ENCODE peak calls at places on chromosome 14, in four cellular contexts. S is HepG2, Q is mucosa of descending colon, Y is left lung. L is an unnamed sample.

GRCh38 chr14:103488960-103489359 is 33.7 kb downstream of the CKB start:
- DNase-seq in S (no peak), Q (no peak), Y (no peak), L (no peak)

GRCh38 chr14:33922125-33922524 is 28.7 kb downstream of the EGLN3 start:
- DNase-seq in S (no peak), Q (no peak), Y (no peak), L (no peak)

GRCh38 chr14:79260406-79260805 is 950.9 kb downstream of the DIO2 start:
- DNase-seq in S (no peak), Q (no peak), Y (no peak), L (no peak)

GRCh38 chr14:32779845-32780244 is 158.8 kb upstream of the NPAS3 start:
- DNase-seq in S (no peak), Q (no peak), Y (no peak), L (no peak)

GRCh38 chr14:21711360-21711961 is 37.8 kb upstream of the OR4E1 start:
- DNase-seq in S (peak; percentile 66), Q (no peak), Y (no peak), L (peak; percentile 37)

GRCh38 chr14:32054536-32054935 is 22.6 kb upstream of the ARHGAP5 start:
- DNase-seq in S (no peak), Q (no peak), Y (no peak), L (no peak)

GRCh38 chr14:101499080-101499479 is 62.2 kb upstream of the DIO3 start:
- DNase-seq in S (no peak), Q (no peak), Y (peak; percentile 12), L (no peak)

GRCh38 chr14:69574954-69575295 is 254 bp upstream of the CCDC177 start:
- DNase-seq in S (no peak), Q (no peak), Y (no peak), L (no peak)

GRCh38 chr14:103230021-103230420 is 104.0 kb upstream of the EIF5 start:
- DNase-seq in S (no peak), Q (no peak), Y (no peak), L (no peak)

GRCh38 chr14:47619397-47619796 is 56.0 kb downstream of the MDGA2 start:
- DNase-seq in S (no peak), Q (no peak), Y (no peak), L (no peak)

GRCh38 chr14:75134644-75135043 is 7.8 kb upstream of the NEK9 start:
- DNase-seq in S (no peak), Q (no peak), Y (no peak), L (no peak)

GRCh38 chr14:71466251-71466650 is 466.0 kb upstream of the RGS6 start:
- DNase-seq in S (no peak), Q (no peak), Y (no peak), L (no peak)

GRCh38 chr14:22200977-22201605 is 387.9 kb downstream of the DAD1 start:
- DNase-seq in S (peak; percentile 71), Q (no peak), Y (no peak), L (no peak)

GRCh38 chr14:33938131-33938949 is 12.5 kb downstream of the EGLN3 start:
- DNase-seq in S (peak; percentile 49), Q (peak; percentile 86), Y (peak; percentile 49), L (no peak)

GRCh38 chr14:103172921-103173320 is 49.7 kb downstream of the TNFAIP2 start:
- DNase-seq in S (no peak), Q (no peak), Y (no peak), L (peak; percentile 39)

GRCh38 chr14:101191086-101191881 is 287.8 kb upstream of the RTL1 start:
- DNase-seq in S (no peak), Q (no peak), Y (peak; percentile 14), L (no peak)

GRCh38 chr14:54169254-54169924 is 212.8 kb upstream of the BMP4 start:
- DNase-seq in S (no peak), Q (no peak), Y (no peak), L (no peak)

GRCh38 chr14:51823706-51824105 is 36.7 kb upstream of the GNG2 start:
- DNase-seq in S (no peak), Q (no peak), Y (no peak), L (no peak)

GRCh38 chr14:77459072-77459723 is 1.3 kb downstream of the AHSA1 start:
- DNase-seq in S (peak; percentile 75), Q (no peak), Y (no peak), L (no peak)

GRCh38 chr14:70073924-70074566 is 114.7 kb downstream of the SLC8A3 start:
- DNase-seq in S (peak; percentile 87), Q (peak; percentile 63), Y (peak; percentile 58), L (peak; percentile 87)

GRCh38 chr14:92516966-92517350 is 3.4 kb downstream of the RIN3 start:
- DNase-seq in S (no peak), Q (peak; percentile 19), Y (no peak), L (no peak)
- H3K4me1 ChIP-seq in S (peaks cover 27% of the 10 kb centered on the region), Q (no peaks in the 10 kb centered on the region), Y (peaks cover 81% of the 10 kb centered on the region), L (peaks cover 13% of the 10 kb centered on the region)

GRCh38 chr14:63654346-63654745 is 12.7 kb upstream of the WDR89 start:
- DNase-seq in S (no peak), Q (no peak), Y (no peak), L (no peak)
- H3K4me1 ChIP-seq in S (peaks cover 2% of the 10 kb centered on the region), Q (no peaks in the 10 kb centered on the region), Y (peaks cover 6% of the 10 kb centered on the region), L (no peaks in the 10 kb centered on the region)

DNA sequence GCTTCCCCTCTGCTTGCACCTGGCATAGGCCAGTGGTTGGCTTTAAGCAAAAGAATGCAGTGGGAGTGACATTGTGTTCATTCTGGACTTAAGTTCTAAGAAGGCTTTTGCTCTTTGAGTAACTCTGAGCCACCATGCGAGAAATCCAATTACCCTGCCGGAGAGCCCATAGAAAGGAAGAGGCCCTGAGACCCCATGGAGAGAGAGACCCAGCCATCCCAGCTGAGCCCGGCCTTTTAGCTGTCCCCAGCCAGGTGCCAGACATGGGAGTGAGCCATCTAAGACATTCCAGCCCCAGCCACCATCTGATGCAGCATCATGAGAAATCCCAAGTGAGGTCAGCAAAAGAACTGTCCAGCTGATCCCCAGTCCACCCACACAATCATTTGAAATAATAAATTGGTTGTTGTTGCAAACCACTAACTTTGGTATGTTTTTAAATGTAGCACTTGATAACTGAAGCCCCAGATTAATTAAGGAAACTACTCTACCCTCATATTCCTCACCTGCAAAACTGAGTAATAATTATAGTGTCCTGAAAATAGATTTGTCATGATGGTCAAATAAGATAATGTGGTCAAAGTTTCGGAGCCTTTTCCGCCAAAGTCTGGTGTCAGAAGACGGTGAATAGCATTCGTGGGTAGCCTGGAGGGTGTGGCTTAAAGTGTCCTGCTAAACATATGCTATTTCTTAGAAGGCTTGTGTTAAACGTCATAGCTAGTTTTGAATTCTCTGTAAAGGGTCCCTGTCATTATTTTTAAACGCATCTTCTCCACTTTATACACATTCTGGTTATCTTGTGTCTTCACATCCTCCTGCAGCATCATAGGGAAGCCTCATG is 166.6 kb upstream of the PELI2 start:
- DNase-seq in S (no peak), Q (no peak), Y (no peak), L (no peak)
- H3K4me1 ChIP-seq in S (no peaks in the 10 kb centered on the region), Q (no peaks in the 10 kb centered on the region), Y (no peaks in the 10 kb centered on the region), L (no peaks in the 10 kb centered on the region)

DNA sequence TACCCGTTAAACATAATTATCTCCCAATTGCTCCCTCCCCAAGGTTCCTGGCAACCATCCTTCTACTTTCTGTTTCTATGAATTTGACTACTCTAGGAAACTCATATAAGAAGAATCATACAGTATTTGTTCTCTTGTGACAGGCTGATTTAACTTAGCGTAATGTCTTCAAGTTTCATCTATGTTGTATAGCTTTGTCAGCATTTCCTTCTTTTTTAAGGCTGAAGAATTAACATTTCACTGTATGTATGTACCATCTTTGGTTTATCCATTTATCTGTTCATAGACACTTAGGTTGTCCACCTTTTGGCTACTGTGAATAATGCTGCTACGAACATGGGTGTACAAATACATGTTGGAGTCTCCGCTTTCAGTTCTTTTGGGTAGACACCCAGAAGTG is 223.0 kb downstream of the EFCAB11 start:
- DNase-seq in S (no peak), Q (no peak), Y (no peak), L (no peak)
- H3K4me1 ChIP-seq in S (no peaks in the 10 kb centered on the region), Q (no peaks in the 10 kb centered on the region), Y (peaks cover 12% of the 10 kb centered on the region), L (no peaks in the 10 kb centered on the region)

DNA sequence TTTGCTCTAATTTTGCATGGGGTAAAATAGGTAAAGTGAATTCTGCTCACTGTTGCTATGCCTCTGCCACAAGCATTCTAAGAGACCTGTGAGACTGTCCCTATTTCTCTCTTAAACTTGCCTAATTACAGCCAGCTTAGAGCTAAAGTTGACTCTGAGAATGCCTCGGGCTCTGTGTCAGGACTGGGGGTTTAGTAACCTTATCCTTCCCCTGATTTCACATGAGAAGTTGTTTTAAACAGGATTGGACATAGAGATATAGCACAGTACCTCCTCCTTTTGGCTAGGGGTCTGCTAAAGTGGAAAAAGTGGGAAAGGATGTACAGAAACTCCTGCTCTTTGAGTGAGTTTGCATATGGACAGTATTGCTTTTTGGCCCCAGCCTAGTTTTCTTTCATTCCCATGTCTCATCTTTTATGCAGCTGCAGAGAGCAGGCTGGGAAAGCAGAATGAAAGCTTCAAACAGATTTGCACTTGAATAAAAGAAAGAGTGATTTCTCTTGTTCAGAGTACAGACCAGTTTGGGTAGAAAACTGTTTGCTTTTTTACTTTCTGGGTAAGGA is 122.0 kb downstream of the RAD51B start:
- DNase-seq in S (peak; percentile 26), Q (no peak), Y (no peak), L (no peak)
- H3K4me1 ChIP-seq in S (peaks cover 42% of the 10 kb centered on the region), Q (peaks cover 16% of the 10 kb centered on the region), Y (peaks cover 56% of the 10 kb centered on the region), L (peaks cover 23% of the 10 kb centered on the region)

GRCh38 chr14:104728631-104729030 is 4.6 kb downstream of the ADSS1 start:
- DNase-seq in S (no peak), Q (no peak), Y (no peak), L (no peak)

GRCh38 chr14:104724981-104725771 is 1.1 kb downstream of the ADSS1 start:
- DNase-seq in S (peak; percentile 43), Q (peak; percentile 58), Y (no peak), L (no peak)

GRCh38 chr14:104725772-104726548 is 1.9 kb downstream of the ADSS1 start:
- DNase-seq in S (no peak), Q (no peak), Y (no peak), L (no peak)

GRCh38 chr14:104724407-104724980 is 465 bp downstream of the ADSS1 start:
- DNase-seq in S (no peak), Q (peak; percentile 73), Y (no peak), L (no peak)

GRCh38 chr14:104726600-104727451 is 2.8 kb downstream of the ADSS1 start:
- DNase-seq in S (peak; percentile 74), Q (no peak), Y (no peak), L (no peak)
- H3K4me1 ChIP-seq in S (peaks cover 69% of the 10 kb centered on the region), Q (peaks cover 20% of the 10 kb centered on the region), Y (peaks cover 31% of the 10 kb centered on the region), L (peaks cover 12% of the 10 kb centered on the region)

GRCh38 chr14:49969961-49970360 is 77.1 kb downstream of the ARF6 start:
- DNase-seq in S (no peak), Q (no peak), Y (no peak), L (no peak)

GRCh38 chr14:49970474-49971147 is 77.7 kb downstream of the ARF6 start:
- DNase-seq in S (no peak), Q (no peak), Y (no peak), L (no peak)

GRCh38 chr14:49966304-49966809 is 73.5 kb downstream of the ARF6 start:
- DNase-seq in S (peak; percentile 84), Q (peak; percentile 76), Y (no peak), L (peak; percentile 91)

GRCh38 chr14:49971156-49972141 is 78.6 kb downstream of the ARF6 start:
- DNase-seq in S (no peak), Q (no peak), Y (no peak), L (no peak)

DNA sequence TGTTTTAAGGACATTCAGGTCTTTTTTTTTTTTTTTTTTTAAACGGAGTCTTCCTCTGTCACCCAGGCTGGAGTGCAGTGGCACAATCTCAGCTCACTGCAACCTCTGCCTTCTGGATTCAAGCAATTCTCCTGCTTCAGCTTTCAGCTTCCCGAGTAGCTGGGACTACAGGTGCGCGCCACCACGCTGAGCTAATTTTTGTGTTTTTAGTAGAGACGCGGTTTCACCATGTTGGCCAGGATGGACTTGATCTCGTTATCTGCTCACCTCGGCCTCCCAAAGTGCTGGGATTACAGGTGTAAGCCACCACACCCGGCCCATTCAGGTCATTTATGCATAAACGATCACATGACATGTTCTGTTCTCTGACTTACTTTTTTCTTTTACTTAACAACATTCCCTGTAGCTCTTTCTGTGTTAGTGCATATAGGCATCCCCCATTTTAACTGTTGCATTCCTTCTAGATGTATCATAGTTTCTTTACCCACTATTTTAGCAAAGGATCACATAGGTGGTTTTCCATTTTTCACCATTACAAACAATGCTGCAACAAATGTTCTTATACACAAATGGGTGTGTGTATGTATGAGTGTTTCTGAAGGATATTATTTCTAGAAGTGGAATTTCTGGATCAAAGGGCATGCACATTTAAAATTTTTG is 74.2 kb downstream of the ARF6 start:
- DNase-seq in S (no peak), Q (no peak), Y (no peak), L (no peak)
- H3K4me1 ChIP-seq in S (peaks cover 69% of the 10 kb centered on the region), Q (peaks cover 38% of the 10 kb centered on the region), Y (peaks cover 35% of the 10 kb centered on the region), L (peaks cover 60% of the 10 kb centered on the region)

L was measured in Caco-2.